ENCODE peak calls at places on chromosome 1, in eight cellular contexts. K, E, Q, M, J, T, P and C are unnamed samples.

GRCh38 chr1:19762175-19762779 is 37.4 kb downstream of the TMCO4 start:
- DNase-seq in K (peak; percentile 73), E (no peak), Q (peak; percentile 82), M (no peak), J (no peak), T (no peak), P (no peak), C (peak; percentile 41)

GRCh38 chr1:56948403-56949023 is 17.3 kb downstream of the C8B start:
- DNase-seq in K (no peak), E (no peak), Q (no peak), M (no peak), J (no peak), T (no peak), P (peak; percentile 2), C (no peak)

GRCh38 chr1:112803906-112804762 is 89.0 kb upstream of the PPM1J start:
- DNase-seq in K (peak; percentile 85), E (peak; percentile 65), Q (peak; percentile 88), M (peak; percentile 80), J (peak; percentile 3), T (no peak), P (peak; percentile 31), C (peak; percentile 85)

GRCh38 chr1:30416221-30416820 is 307.1 kb downstream of the MATN1 start:
- DNase-seq in K (no peak), E (no peak), Q (peak; percentile 4), M (peak; percentile 17), J (no peak), T (peak; percentile 38), P (no peak), C (no peak)

GRCh38 chr1:16386454-16387113 is 19.5 kb downstream of the SZRD1 start:
- DNase-seq in K (no peak), E (peak; percentile 58), Q (no peak), M (no peak), J (no peak), T (peak; percentile 79), P (peak; percentile 20), C (peak; percentile 86)

GRCh38 chr1:116157096-116157495 is 45.9 kb downstream of the MAB21L3 start:
- DNase-seq in K (no peak), E (no peak), Q (no peak), M (no peak), J (no peak), T (no peak), P (no peak), C (no peak)

GRCh38 chr1:244336232-244336899 is 115.3 kb downstream of the ADSS2 start:
- DNase-seq in K (no peak), E (no peak), Q (no peak), M (no peak), J (no peak), T (no peak), P (no peak), C (no peak)

GRCh38 chr1:173913111-173913510 is 4.0 kb downstream of the SERPINC1 start:
- DNase-seq in K (no peak), E (no peak), Q (no peak), M (no peak), J (no peak), T (no peak), P (no peak), C (no peak)

GRCh38 chr1:36885537-36886441 is 148.5 kb downstream of the GRIK3 start:
- DNase-seq in K (peak; percentile 36), E (no peak), Q (no peak), M (no peak), J (no peak), T (peak; percentile 33), P (no peak), C (no peak)

GRCh38 chr1:39955547-39956539 is 898 bp downstream of the MFSD2A start:
- DNase-seq in K (peak; percentile 28), E (no peak), Q (peak; percentile 45), M (peak; percentile 75), J (peak; percentile 20), T (peak; percentile 68), P (no peak), C (peak; percentile 42)

GRCh38 chr1:53600001-53600400 is 139.0 kb downstream of the GLIS1 start:
- DNase-seq in K (no peak), E (no peak), Q (no peak), M (peak; percentile 28), J (no peak), T (no peak), P (no peak), C (no peak)

GRCh38 chr1:20079661-20080305 is 9.8 kb downstream of the PLA2G5 start:
- DNase-seq in K (no peak), E (no peak), Q (no peak), M (no peak), J (no peak), T (no peak), P (no peak), C (no peak)

GRCh38 chr1:88763649-88764406 is 79.8 kb downstream of the PKN2 start:
- DNase-seq in K (no peak), E (no peak), Q (no peak), M (no peak), J (no peak), T (no peak), P (no peak), C (no peak)

GRCh38 chr1:172335377-172335776 is 85.1 kb upstream of the C1orf105 start:
- DNase-seq in K (no peak), E (no peak), Q (no peak), M (no peak), J (no peak), T (no peak), P (no peak), C (no peak)

GRCh38 chr1:147641695-147642592 is 28.4 kb downstream of the ACP6 start:
- DNase-seq in K (peak; percentile 55), E (no peak), Q (peak; percentile 73), M (peak; percentile 78), J (peak; percentile 29), T (no peak), P (no peak), C (peak; percentile 70)

GRCh38 chr1:109620396-109620817 is 770 bp downstream of the AMPD2 start:
- DNase-seq in K (no peak), E (peak; percentile 66), Q (peak; percentile 53), M (no peak), J (no peak), T (peak; percentile 73), P (no peak), C (peak; percentile 58)

GRCh38 chr1:64664287-64664686 is 80.6 kb upstream of the RAVER2 start:
- DNase-seq in K (no peak), E (no peak), Q (no peak), M (no peak), J (no peak), T (no peak), P (no peak), C (no peak)

GRCh38 chr1:84907095-84907827 is 14.3 kb upstream of the LPAR3 start:
- DNase-seq in K (no peak), E (no peak), Q (no peak), M (no peak), J (no peak), T (no peak), P (no peak), C (no peak)

GRCh38 chr1:111199329-111199728 is 1.1 kb downstream of the DENND2D start:
- DNase-seq in K (no peak), E (no peak), Q (no peak), M (no peak), J (no peak), T (no peak), P (no peak), C (no peak)

GRCh38 chr1:220956861-220957605 is 77.8 kb downstream of the HLX start:
- DNase-seq in K (no peak), E (peak; percentile 43), Q (no peak), M (no peak), J (no peak), T (peak; percentile 67), P (peak; percentile 5), C (no peak)

GRCh38 chr1:8676072-8676471 is 141.4 kb downstream of the RERE start:
- DNase-seq in K (no peak), E (no peak), Q (no peak), M (no peak), J (no peak), T (no peak), P (no peak), C (no peak)

GRCh38 chr1:234388094-234388493 is 14.8 kb downstream of the COA6 start:
- DNase-seq in K (no peak), E (no peak), Q (no peak), M (no peak), J (no peak), T (no peak), P (no peak), C (no peak)

GRCh38 chr1:197619008-197619640 is 156.2 kb downstream of the DENND1B start:
- DNase-seq in K (no peak), E (no peak), Q (no peak), M (no peak), J (no peak), T (no peak), P (peak; percentile 19), C (peak; percentile 24)

GRCh38 chr1:18575620-18576019 is 55.0 kb upstream of the PAX7 start:
- DNase-seq in K (peak; percentile 94), E (no peak), Q (peak; percentile 69), M (peak; percentile 83), J (no peak), T (peak; percentile 68), P (no peak), C (peak; percentile 33)

GRCh38 chr1:113874017-113874879 is 2.7 kb upstream of the PTPN22 start:
- DNase-seq in K (no peak), E (no peak), Q (peak; percentile 45), M (peak; percentile 59), J (peak; percentile 63), T (no peak), P (no peak), C (peak; percentile 33)